ENCODE peak calls at places on chromosomes 13 and 19, in nine cellular contexts. F is neural progenitor cell, V is GM23338, H is PC-3, M is SK-N-SH, X is hepatocyte, T is MM.1S, D is GM23248, Z is HCT116. O is an unnamed sample.
A peak's percentile ranks its signal among the peaks of the same experiment; 100 is the strongest.

GRCh38 chr13:44749906-44750305 is 173.8 kb upstream of the TSC22D1 start:
- DNase-seq in X (no peak), T (no peak), Z (no peak), M (no peak), D (no peak), V (no peak), H (no peak), F (no peak), O (no peak)

GRCh38 chr13:100608906-100609305 is 20.3 kb upstream of the GGACT start:
- DNase-seq in V (no peak), H (no peak), D (no peak), X (peak; percentile 14), M (no peak), T (peak; percentile 77), Z (no peak), F (no peak), O (no peak)

GRCh38 chr13:76882431-76882830 is 3.8 kb downstream of the KCTD12 start:
- DNase-seq in H (no peak), D (peak; percentile 63), V (no peak), M (no peak), T (peak; percentile 25), Z (no peak), X (no peak), F (no peak), O (no peak)

GRCh38 chr13:49116873-49117272 is 103.3 kb upstream of the MLNR start:
- DNase-seq in V (no peak), F (no peak), T (no peak), D (no peak), H (no peak), X (no peak), M (no peak), Z (no peak), O (no peak)

GRCh38 chr19:56988271-56988670 is 131.5 kb upstream of the USP29 start:
- DNase-seq in D (no peak), T (no peak), X (no peak), Z (no peak), H (no peak), M (no peak), F (no peak), V (no peak), O (no peak)

GRCh38 chr19:1655131-1655981 is 2.9 kb upstream of the TCF3 start:
- DNase-seq in V (no peak), D (no peak), H (no peak), F (no peak), X (peak; percentile 5), T (no peak), M (no peak), Z (no peak), O (no peak)

GRCh38 chr13:24511824-24512207 is 762 bp downstream of the PARP4 start:
- DNase-seq in F (no peak), T (no peak), X (no peak), H (no peak), Z (no peak), V (no peak), D (no peak), M (peak; percentile 50), O (peak; percentile 48)

GRCh38 chr19:3977242-3978143 is 6.6 kb upstream of the DAPK3 start:
- DNase-seq in H (no peak), M (peak; percentile 44), F (no peak), T (no peak), D (peak; percentile 43), X (peak; percentile 9), V (peak; percentile 53), Z (no peak), O (no peak)

GRCh38 chr19:45056831-45057230 is 18.0 kb downstream of the CLASRP start:
- DNase-seq in F (no peak), V (no peak), T (no peak), Z (no peak), M (no peak), D (no peak), X (no peak), H (no peak), O (peak; percentile 44)

GRCh38 chr19:45499196-45500180 is 1.2 kb downstream of the PPM1N start:
- DNase-seq in V (peak; percentile 100), Z (no peak), H (peak; percentile 42), X (peak; percentile 64), D (peak; percentile 57), T (no peak), M (peak; percentile 62), F (peak; percentile 86), O (peak; percentile 80)

GRCh38 chr13:97586941-97587340 is 153.0 kb downstream of the RAP2A start:
- DNase-seq in Z (no peak), D (no peak), H (no peak), M (no peak), F (no peak), X (no peak), V (no peak), T (no peak), O (no peak)

GRCh38 chr19:42038675-42039074 is 31.3 kb downstream of the GRIK5 start:
- DNase-seq in M (no peak), F (no peak), V (no peak), T (no peak), Z (no peak), H (no peak), X (no peak), D (no peak), O (no peak)

GRCh38 chr19:19866599-19867248 is 1.0 kb downstream of the ZNF253 start:
- DNase-seq in M (peak; percentile 52), Z (no peak), X (peak; percentile 43), V (peak; percentile 95), D (peak; percentile 20), F (peak; percentile 83), T (peak; percentile 12), H (no peak), O (peak; percentile 84)

GRCh38 chr13:55571237-55571867 is 1569.4 kb upstream of the PRR20A start:
- DNase-seq in D (no peak), F (no peak), H (no peak), X (no peak), M (no peak), T (no peak), V (peak; percentile 54), Z (no peak), O (no peak)

GRCh38 chr19:4877753-4878490 is 10.5 kb upstream of the PLIN3 start:
- DNase-seq in X (no peak), V (peak; percentile 27), D (no peak), H (no peak), T (no peak), Z (no peak), F (peak; percentile 66), M (peak; percentile 57), O (peak; percentile 31)

GRCh38 chr13:114211446-114211845 is 23.3 kb upstream of the CDC16 start:
- DNase-seq in D (no peak), T (no peak), M (no peak), Z (no peak), X (no peak), V (no peak), H (no peak), F (no peak), O (no peak)

GRCh38 chr19:13118424-13119193 is 545 bp downstream of the NACC1 start:
- DNase-seq in M (peak; percentile 83), Z (no peak), T (peak; percentile 38), H (peak; percentile 66), F (peak; percentile 93), D (peak; percentile 59), X (peak; percentile 85), V (peak; percentile 97), O (peak; percentile 75)

GRCh38 chr19:48490980-48491792 is 20.4 kb downstream of the LMTK3 start:
- DNase-seq in D (peak; percentile 45), H (peak; percentile 29), M (peak; percentile 82), T (peak; percentile 62), F (peak; percentile 88), V (peak; percentile 88), Z (peak; percentile 71), X (peak; percentile 79), O (peak; percentile 80)

GRCh38 chr19:5128932-5129389 is 160.0 kb downstream of the KDM4B start:
- DNase-seq in M (no peak), F (no peak), X (peak; percentile 80), D (peak; percentile 37), T (no peak), H (no peak), Z (no peak), V (no peak), O (no peak)

GRCh38 chr19:50022823-50023222 is 2.3 kb downstream of the VRK3 start:
- DNase-seq in M (no peak), H (no peak), Z (no peak), D (no peak), F (no peak), V (no peak), X (peak; percentile 37), T (no peak), O (no peak)
- H4K20me1 ChIP-seq in M (peaks cover 4% of the 10 kb centered on the region), H (no peaks in the 10 kb centered on the region), Z (no peaks in the 10 kb centered on the region), D (no peaks in the 10 kb centered on the region), F (no peaks in the 10 kb centered on the region), V (peaks cover 9% of the 10 kb centered on the region), X (no peaks in the 10 kb centered on the region), T (no peaks in the 10 kb centered on the region), O (no peaks in the 10 kb centered on the region)

DNA sequence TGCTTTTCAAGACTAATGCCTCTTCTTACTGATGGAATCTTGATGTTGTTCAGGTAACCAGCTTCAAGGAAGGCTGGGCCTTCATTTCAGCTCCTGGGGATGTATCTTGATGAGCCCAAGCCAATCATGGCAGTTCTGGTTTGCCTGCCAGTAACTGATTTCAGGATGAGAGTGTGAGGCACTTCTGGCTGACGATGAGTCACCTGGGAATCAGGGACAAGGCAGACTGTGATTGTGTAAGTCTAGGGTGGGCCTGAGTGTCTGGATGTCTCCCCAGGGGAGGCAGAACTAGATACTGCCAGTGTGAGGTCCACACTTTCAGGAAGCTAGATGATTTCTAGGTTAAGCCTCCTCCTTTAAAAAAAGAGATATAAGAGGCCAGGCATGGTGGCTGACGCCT is 77.3 kb upstream of the KL start:
- DNase-seq in F (no peak), H (peak; percentile 24), V (no peak), X (no peak), T (no peak), M (no peak), D (peak; percentile 70), Z (no peak), O (no peak)
- TF ChIP-seq EZH2phosphoT487 in F (no peak), H (no peak), V (no peak), X (no peak), T (no peak), M (no peak), D (no peak), Z (no peak), O (no peak)

DNA sequence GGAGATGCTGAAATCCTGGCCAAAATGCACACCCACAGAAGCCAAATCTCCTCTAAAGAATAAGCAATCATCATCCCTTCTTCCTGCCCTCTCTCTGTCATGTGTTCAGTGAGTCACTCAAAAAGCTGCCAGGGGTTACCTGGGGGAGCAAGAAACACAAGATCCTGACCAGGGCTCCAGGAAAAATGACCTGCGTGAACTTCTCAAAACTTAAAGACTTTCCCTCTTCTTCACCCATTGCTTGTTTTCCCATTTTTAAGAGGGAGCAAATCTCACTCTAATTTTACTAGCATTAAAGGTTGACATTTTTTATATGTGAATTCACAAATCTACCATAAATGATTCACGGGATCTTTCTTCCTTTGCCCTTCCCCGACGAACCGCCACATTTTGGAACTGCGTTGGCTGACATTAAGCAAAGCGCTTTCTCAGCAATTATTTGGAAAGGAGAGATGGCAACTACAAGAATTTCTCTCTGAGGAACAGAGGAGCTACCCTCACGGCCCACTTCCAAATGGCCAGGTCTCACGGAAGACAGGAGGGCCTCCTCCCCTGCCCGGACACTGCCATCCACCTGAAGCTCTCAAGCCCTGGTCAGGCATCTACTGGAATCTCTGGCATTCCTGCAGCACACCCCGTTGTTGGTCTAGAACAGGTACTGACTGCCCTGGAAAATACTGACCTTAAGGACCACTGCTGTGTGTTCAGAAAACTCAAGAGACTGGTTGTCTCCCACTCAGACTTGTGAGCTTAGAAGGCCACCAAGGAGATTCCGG is 14.2 kb downstream of the TSHZ3 start:
- DNase-seq in Z (no peak), X (no peak), M (no peak), T (no peak), H (no peak), D (peak; percentile 36), V (no peak), F (no peak), O (no peak)
- H4K20me1 ChIP-seq in Z (no peaks in the 10 kb centered on the region), X (no peaks in the 10 kb centered on the region), M (peaks cover 18% of the 10 kb centered on the region), T (no peaks in the 10 kb centered on the region), H (no peaks in the 10 kb centered on the region), D (no peaks in the 10 kb centered on the region), V (peaks cover 4% of the 10 kb centered on the region), F (no peaks in the 10 kb centered on the region), O (no peaks in the 10 kb centered on the region)

GRCh38 chr19:37790244-37790925 is 11.0 kb upstream of the ZNF573 start:
- DNase-seq in F (no peak), T (no peak), Z (no peak), M (no peak), H (no peak), X (no peak), D (no peak), V (peak; percentile 10), O (no peak)
- TF ChIP-seq EZH2phosphoT487 in F (no peak), T (no peak), Z (no peak), M (no peak), H (no peak), X (no peak), D (no peak), V (no peak), O (no peak)

O was measured in OCI-LY7.